ENCODE peak calls at places on chromosome 12, in four cellular contexts. One of them, this sample, is unnamed.

GRCh38 chr12:27436029-27436428 is 10.5 kb upstream of the SMCO2 start:
- DNase-seq in IMR-90: no peak
- DNase-seq in transverse colon: no peak
- DNase-seq in ovary: no peak
- DNase-seq in this sample: no peak

GRCh38 chr12:16171348-16171747 is 106.1 kb downstream of the SLC15A5 start:
- DNase-seq in IMR-90: no peak
- DNase-seq in transverse colon: no peak
- DNase-seq in ovary: no peak
- DNase-seq in this sample: peak; percentile 25

GRCh38 chr12:64098709-64099354 is 123.3 kb downstream of the KICS2 start:
- DNase-seq in IMR-90: peak; percentile 84
- DNase-seq in transverse colon: no peak
- DNase-seq in ovary: peak; percentile 40
- DNase-seq in this sample: no peak

GRCh38 chr12:5022465-5023061 is 21.1 kb upstream of the KCNA5 start:
- DNase-seq in IMR-90: peak; percentile 36
- DNase-seq in transverse colon: peak; percentile 36
- DNase-seq in ovary: no peak
- DNase-seq in this sample: peak; percentile 35

GRCh38 chr12:14999421-15000047 is 26.7 kb downstream of the PDE6H start:
- DNase-seq in IMR-90: no peak
- DNase-seq in transverse colon: no peak
- DNase-seq in ovary: no peak
- DNase-seq in this sample: no peak

GRCh38 chr12:75665216-75665615 is 153.8 kb upstream of the KRR1 start:
- DNase-seq in IMR-90: no peak
- DNase-seq in transverse colon: no peak
- DNase-seq in ovary: no peak
- DNase-seq in this sample: no peak

GRCh38 chr12:51980051-51980808 is 26.5 kb upstream of the TAMALIN start:
- DNase-seq in IMR-90: peak; percentile 63
- DNase-seq in transverse colon: peak; percentile 72
- DNase-seq in ovary: peak; percentile 69
- DNase-seq in this sample: peak; percentile 70

GRCh38 chr12:115763376-115763775 is 514.1 kb downstream of the MED13L start:
- DNase-seq in IMR-90: no peak
- DNase-seq in transverse colon: no peak
- DNase-seq in ovary: no peak
- DNase-seq in this sample: no peak

GRCh38 chr12:43255642-43256041 is 296.4 kb downstream of the ADAMTS20 start:
- DNase-seq in IMR-90: no peak
- DNase-seq in transverse colon: no peak
- DNase-seq in ovary: no peak
- DNase-seq in this sample: no peak

GRCh38 chr12:83216230-83216629 is 529.5 kb downstream of the TMTC2 start:
- DNase-seq in IMR-90: no peak
- DNase-seq in transverse colon: no peak
- DNase-seq in ovary: no peak
- DNase-seq in this sample: no peak

GRCh38 chr12:30732954-30733637 is 21.7 kb downstream of the CAPRIN2 start:
- DNase-seq in IMR-90: peak; percentile 17
- DNase-seq in transverse colon: no peak
- DNase-seq in ovary: no peak
- DNase-seq in this sample: no peak

GRCh38 chr12:31524791-31525495 is 66.0 kb downstream of the DENND5B start:
- DNase-seq in IMR-90: peak; percentile 79
- DNase-seq in transverse colon: no peak
- DNase-seq in ovary: no peak
- DNase-seq in this sample: no peak

GRCh38 chr12:77493311-77493710 is 337.4 kb upstream of the NAV3 start:
- DNase-seq in IMR-90: no peak
- DNase-seq in transverse colon: no peak
- DNase-seq in ovary: no peak
- DNase-seq in this sample: no peak

GRCh38 chr12:114799574-114800487 is 115.9 kb upstream of the TBX3 start:
- DNase-seq in IMR-90: peak; percentile 41
- DNase-seq in transverse colon: peak; percentile 15
- DNase-seq in ovary: peak; percentile 42
- DNase-seq in this sample: peak; percentile 97

GRCh38 chr12:116736962-116737773 is 701 bp downstream of the SPRING1 start:
- DNase-seq in IMR-90: no peak
- DNase-seq in transverse colon: peak; percentile 26
- DNase-seq in ovary: no peak
- DNase-seq in this sample: no peak

GRCh38 chr12:113172185-113172584 is 13.1 kb downstream of the DDX54 start:
- DNase-seq in IMR-90: no peak
- DNase-seq in transverse colon: no peak
- DNase-seq in ovary: no peak
- DNase-seq in this sample: no peak

GRCh38 chr12:98405795-98406366 is 109.5 kb upstream of the TMPO start:
- DNase-seq in IMR-90: no peak
- DNase-seq in transverse colon: no peak
- DNase-seq in ovary: no peak
- DNase-seq in this sample: no peak

GRCh38 chr12:57147641-57147944 is 174 bp upstream of the LRP1-AS start:
- DNase-seq in IMR-90: peak; percentile 74
- DNase-seq in transverse colon: no peak
- DNase-seq in ovary: peak; percentile 62
- DNase-seq in this sample: no peak

GRCh38 chr12:120350576-120351350 is 18.2 kb downstream of the MSI1 start:
- DNase-seq in IMR-90: no peak
- DNase-seq in transverse colon: no peak
- DNase-seq in ovary: no peak
- DNase-seq in this sample: peak; percentile 89

GRCh38 chr12:46678441-46678840 is 147.4 kb downstream of the SLC38A4 start:
- DNase-seq in IMR-90: peak; percentile 15
- DNase-seq in transverse colon: no peak
- DNase-seq in ovary: no peak
- DNase-seq in this sample: no peak

GRCh38 chr12:116876151-116876869 is 4.9 kb downstream of the HRK start:
- DNase-seq in IMR-90: no peak
- DNase-seq in transverse colon: no peak
- DNase-seq in ovary: no peak
- DNase-seq in this sample: no peak

GRCh38 chr12:94150483-94151225 is 2.3 kb downstream of the PLXNC1 start:
- DNase-seq in IMR-90: no peak
- DNase-seq in transverse colon: peak; percentile 43
- DNase-seq in ovary: peak; percentile 45
- DNase-seq in this sample: peak; percentile 68

GRCh38 chr12:77751939-77752338 is 78.8 kb upstream of the NAV3 start:
- DNase-seq in IMR-90: no peak
- DNase-seq in transverse colon: no peak
- DNase-seq in ovary: no peak
- DNase-seq in this sample: no peak

GRCh38 chr12:92505373-92506340 is 197.1 kb upstream of the PLEKHG7 start:
- DNase-seq in IMR-90: peak; percentile 50
- DNase-seq in transverse colon: peak; percentile 69
- DNase-seq in ovary: peak; percentile 92
- DNase-seq in this sample: peak; percentile 60

GRCh38 chr12:111248981-111249380 is 119.9 kb downstream of the PHETA1 start:
- DNase-seq in IMR-90: no peak
- DNase-seq in transverse colon: no peak
- DNase-seq in ovary: no peak
- DNase-seq in this sample: no peak

GRCh38 chr12:69580074-69580473 is 5.2 kb upstream of the CCT2 start:
- DNase-seq in IMR-90: no peak
- DNase-seq in transverse colon: no peak
- DNase-seq in ovary: no peak
- DNase-seq in this sample: no peak

GRCh38 chr12:82832981-82833380 is 146.3 kb downstream of the TMTC2 start:
- DNase-seq in IMR-90: no peak
- DNase-seq in transverse colon: no peak
- DNase-seq in ovary: no peak
- DNase-seq in this sample: no peak

GRCh38 chr12:113244015-113244983 is 23.0 kb downstream of the TPCN1 start:
- DNase-seq in IMR-90: no peak
- DNase-seq in transverse colon: peak; percentile 85
- DNase-seq in ovary: peak; percentile 57
- DNase-seq in this sample: peak; percentile 71

GRCh38 chr12:108728820-108729611 is 2.3 kb downstream of the CORO1C start:
- DNase-seq in IMR-90: peak; percentile 60
- DNase-seq in transverse colon: no peak
- DNase-seq in ovary: no peak
- DNase-seq in this sample: no peak

GRCh38 chr12:102298022-102298421 is 100.4 kb upstream of the PMCH start:
- DNase-seq in IMR-90: peak; percentile 69
- DNase-seq in transverse colon: no peak
- DNase-seq in ovary: no peak
- DNase-seq in this sample: no peak

GRCh38 chr12:124001343-124001742 is 28.3 kb downstream of the ZNF664 start:
- DNase-seq in IMR-90: no peak
- DNase-seq in transverse colon: no peak
- DNase-seq in ovary: no peak
- DNase-seq in this sample: no peak

GRCh38 chr12:64737539-64737938 is 21.7 kb downstream of the GNS start:
- DNase-seq in IMR-90: no peak
- DNase-seq in transverse colon: no peak
- DNase-seq in ovary: no peak
- DNase-seq in this sample: no peak

GRCh38 chr12:57886590-57887363 is 40.2 kb upstream of the CTDSP2 start:
- DNase-seq in IMR-90: no peak
- DNase-seq in transverse colon: no peak
- DNase-seq in ovary: no peak
- DNase-seq in this sample: no peak

GRCh38 chr12:94308612-94309011 is 151.1 kb downstream of the CEP83 start:
- DNase-seq in IMR-90: no peak
- DNase-seq in transverse colon: no peak
- DNase-seq in ovary: no peak
- DNase-seq in this sample: no peak

GRCh38 chr12:113862570-113863454 is 103.3 kb downstream of the RBM19 start:
- DNase-seq in IMR-90: peak; percentile 94
- DNase-seq in transverse colon: no peak
- DNase-seq in ovary: no peak
- DNase-seq in this sample: no peak

DNA sequence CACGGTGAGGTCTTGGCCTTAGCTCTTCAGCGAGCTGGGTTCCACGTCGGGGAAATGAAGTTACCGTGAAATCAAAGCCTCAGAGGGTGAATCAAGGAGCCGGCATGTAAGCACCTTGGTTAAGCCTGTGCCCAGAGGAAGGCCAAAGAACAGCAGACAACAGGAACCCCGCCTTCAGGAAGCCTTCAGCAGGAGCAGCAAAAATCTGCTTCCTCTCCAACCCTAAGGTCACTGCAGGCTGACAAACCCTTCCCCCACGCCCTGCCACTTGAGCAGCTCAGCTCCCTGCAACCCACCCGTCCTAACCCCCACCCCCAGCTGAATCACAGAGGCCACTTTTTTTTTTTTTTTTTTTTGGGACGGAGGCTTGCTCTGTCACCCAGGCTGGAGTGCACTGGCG is 72.9 kb upstream of the LTA4H start:
- DNase-seq in IMR-90: no peak
- DNase-seq in transverse colon: peak; percentile 59
- DNase-seq in ovary: peak; percentile 18
- DNase-seq in this sample: peak; percentile 59
- TF ChIP-seq POLR2A in IMR-90: no peak
- TF ChIP-seq POLR2A in transverse colon: no peak
- TF ChIP-seq POLR2A in ovary: no peak
- TF ChIP-seq POLR2A in this sample: no peak

DNA sequence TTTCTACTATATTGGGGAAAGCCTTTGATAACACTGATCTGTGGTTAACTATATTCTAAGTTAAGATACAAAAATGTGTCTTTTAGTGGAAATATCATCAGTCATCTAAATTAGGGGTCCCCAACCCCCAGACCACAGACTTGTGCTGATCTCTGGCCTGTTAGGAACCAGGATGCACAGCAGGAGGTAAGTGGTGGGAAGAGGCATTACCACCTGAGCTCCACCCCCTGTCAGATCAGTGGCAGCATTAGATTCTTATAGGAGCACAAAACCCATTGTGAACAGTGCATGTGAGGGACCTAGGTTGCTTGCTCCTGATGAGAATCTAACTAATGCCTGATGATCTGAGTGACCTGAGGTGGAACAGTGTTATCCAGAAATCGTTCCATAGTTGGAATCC is 28.3 kb upstream of the LIN7A start:
- DNase-seq in IMR-90: no peak
- DNase-seq in transverse colon: no peak
- DNase-seq in ovary: no peak
- DNase-seq in this sample: no peak
- TF ChIP-seq POLR2A in IMR-90: no peak
- TF ChIP-seq POLR2A in transverse colon: no peak
- TF ChIP-seq POLR2A in ovary: no peak
- TF ChIP-seq POLR2A in this sample: no peak

DNA sequence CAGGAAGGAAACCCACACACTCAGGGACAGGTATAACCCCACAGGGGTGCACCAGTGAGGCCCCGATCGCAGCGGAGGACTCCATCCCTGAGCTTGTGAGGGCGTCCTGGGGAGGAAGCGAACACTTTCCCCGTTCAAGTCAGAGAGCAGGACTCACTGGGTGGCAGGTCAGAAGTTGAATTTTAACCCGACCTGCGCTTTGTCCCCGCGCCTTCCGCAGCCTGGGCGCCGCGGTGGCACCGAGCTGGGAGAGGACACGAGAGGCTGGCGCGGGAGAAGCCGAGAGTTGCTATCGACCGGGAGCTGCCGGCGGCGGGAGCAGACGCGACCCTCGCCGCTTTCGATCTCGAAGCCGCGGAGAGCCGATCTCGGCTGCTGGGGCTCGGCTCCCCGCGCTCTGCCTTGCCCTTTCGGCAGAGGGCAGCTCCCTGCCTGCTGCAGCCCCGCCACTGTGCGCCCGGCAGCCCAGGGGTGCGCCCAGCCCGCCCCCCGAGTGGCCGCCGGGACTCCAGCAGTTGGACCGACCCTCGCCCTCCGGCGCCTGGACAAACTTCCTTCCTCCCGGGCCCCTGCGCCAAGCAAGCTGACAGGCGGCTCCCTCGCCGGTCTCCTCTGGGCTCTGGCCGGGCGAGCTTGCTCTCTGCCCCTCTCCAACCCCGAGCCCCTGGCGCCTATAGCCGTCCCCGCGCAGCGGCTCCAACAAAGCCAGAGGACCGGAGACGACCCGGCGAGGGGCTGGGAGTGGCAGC is 918 bp downstream of the LIN7A start:
- DNase-seq in IMR-90: peak; percentile 42
- DNase-seq in transverse colon: peak; percentile 51
- DNase-seq in ovary: peak; percentile 39
- DNase-seq in this sample: peak; percentile 88
- TF ChIP-seq POLR2A in IMR-90: no peak
- TF ChIP-seq POLR2A in transverse colon: no peak
- TF ChIP-seq POLR2A in ovary: no peak
- TF ChIP-seq POLR2A in this sample: peak; percentile 88

GRCh38 chr12:121792607-121793500 is 634 bp downstream of the RHOF start:
- DNase-seq in IMR-90: no peak
- DNase-seq in transverse colon: peak; percentile 61
- DNase-seq in ovary: peak; percentile 67
- DNase-seq in this sample: peak; percentile 73
- TF ChIP-seq POLR2A in IMR-90: no peak
- TF ChIP-seq POLR2A in transverse colon: no peak
- TF ChIP-seq POLR2A in ovary: no peak
- TF ChIP-seq POLR2A in this sample: no peak

This sample was measured in right lobe of liver.